ENCODE peak calls at places on chromosome 5, in five cellular contexts. One of them, this sample, is unnamed.

GRCh38 chr5:80504833-80505232 is 16.9 kb downstream of the FAM151B start:
- DNase-seq in mesendoderm: no peak
- DNase-seq in H9: no peak
- DNase-seq in neuronal stem cell: no peak
- DNase-seq in IMR-90: no peak
- DNase-seq in this sample: no peak

GRCh38 chr5:65485405-65485804 is 3.7 kb upstream of the ADAMTS6 start:
- DNase-seq in mesendoderm: no peak
- DNase-seq in H9: no peak
- DNase-seq in neuronal stem cell: no peak
- DNase-seq in IMR-90: no peak
- DNase-seq in this sample: no peak

GRCh38 chr5:684771-685216 is 8.4 kb downstream of the TPPP start:
- DNase-seq in mesendoderm: no peak
- DNase-seq in H9: peak
- DNase-seq in neuronal stem cell: no peak
- DNase-seq in IMR-90: no peak
- DNase-seq in this sample: no peak

GRCh38 chr5:148113243-148113642 is 49.5 kb downstream of the SPINK5 start:
- DNase-seq in mesendoderm: no peak
- DNase-seq in H9: no peak
- DNase-seq in neuronal stem cell: no peak
- DNase-seq in IMR-90: no peak
- DNase-seq in this sample: no peak

GRCh38 chr5:142549834-142550233 is 136.1 kb downstream of the FGF1 start:
- DNase-seq in mesendoderm: no peak
- DNase-seq in H9: no peak
- DNase-seq in neuronal stem cell: no peak
- DNase-seq in IMR-90: no peak
- DNase-seq in this sample: no peak

GRCh38 chr5:166027582-166027981 is 2263.9 kb upstream of the WWC1 start:
- DNase-seq in mesendoderm: no peak
- DNase-seq in H9: no peak
- DNase-seq in neuronal stem cell: no peak
- DNase-seq in IMR-90: no peak
- DNase-seq in this sample: no peak

GRCh38 chr5:139849501-139849900 is 53.9 kb downstream of the PSD2 start:
- DNase-seq in mesendoderm: no peak
- DNase-seq in H9: no peak
- DNase-seq in neuronal stem cell: no peak
- DNase-seq in IMR-90: no peak
- DNase-seq in this sample: no peak

GRCh38 chr5:101643793-101644192 is 652.3 kb downstream of the SLCO4C1 start:
- DNase-seq in mesendoderm: no peak
- DNase-seq in H9: no peak
- DNase-seq in neuronal stem cell: no peak
- DNase-seq in IMR-90: no peak
- DNase-seq in this sample: no peak

GRCh38 chr5:57776035-57776434 is 293.4 kb upstream of the ACTBL2 start:
- DNase-seq in mesendoderm: no peak
- DNase-seq in H9: no peak
- DNase-seq in neuronal stem cell: no peak
- DNase-seq in IMR-90: peak
- DNase-seq in this sample: no peak

GRCh38 chr5:171484460-171484899 is 65.0 kb downstream of the FGF18 start:
- DNase-seq in mesendoderm: no peak
- DNase-seq in H9: no peak
- DNase-seq in neuronal stem cell: no peak
- DNase-seq in IMR-90: no peak
- DNase-seq in this sample: peak

GRCh38 chr5:177427211-177427822 is 841 bp downstream of the GRK6 start:
- DNase-seq in mesendoderm: no peak
- DNase-seq in H9: no peak
- DNase-seq in neuronal stem cell: no peak
- DNase-seq in IMR-90: no peak
- DNase-seq in this sample: no peak

GRCh38 chr5:4206127-4206526 is 610.5 kb downstream of the IRX1 start:
- DNase-seq in mesendoderm: peak
- DNase-seq in H9: no peak
- DNase-seq in neuronal stem cell: no peak
- DNase-seq in IMR-90: no peak
- DNase-seq in this sample: no peak

GRCh38 chr5:14467251-14467650 is 114.3 kb upstream of the OTULINL start:
- DNase-seq in mesendoderm: no peak
- DNase-seq in H9: no peak
- DNase-seq in neuronal stem cell: no peak
- DNase-seq in IMR-90: no peak
- DNase-seq in this sample: no peak
- H3K23ac ChIP-seq in mesendoderm: no peak
- H3K23ac ChIP-seq in H9: no peak
- H3K23ac ChIP-seq in neuronal stem cell: no peak
- H3K23ac ChIP-seq in IMR-90: no peak
- H3K23ac ChIP-seq in this sample: no peak

DNA sequence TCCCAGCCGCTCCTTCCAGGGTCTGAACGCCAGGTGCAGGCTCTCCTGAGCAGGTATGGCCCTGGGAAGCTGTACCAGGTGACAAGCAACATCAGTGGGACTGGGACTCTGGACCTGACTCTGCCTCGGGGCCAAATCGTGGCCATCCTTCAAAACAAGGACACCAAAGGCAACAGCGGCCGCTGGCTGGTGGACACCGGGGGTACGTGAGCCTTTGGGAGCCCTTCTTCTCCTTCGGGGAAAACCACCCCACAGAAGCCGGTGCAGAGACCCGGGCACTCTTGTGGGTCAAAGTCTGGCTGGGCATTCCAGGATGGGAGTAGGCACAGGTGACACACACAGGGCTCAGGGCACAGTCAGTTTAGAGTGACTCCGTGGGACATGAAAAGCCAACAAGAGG is 45.8 kb downstream of the ARHGEF37 start:
- DNase-seq in mesendoderm: no peak
- DNase-seq in H9: no peak
- DNase-seq in neuronal stem cell: no peak
- DNase-seq in IMR-90: no peak
- DNase-seq in this sample: no peak
- H3K23ac ChIP-seq in mesendoderm: no peak
- H3K23ac ChIP-seq in H9: no peak
- H3K23ac ChIP-seq in neuronal stem cell: no peak
- H3K23ac ChIP-seq in IMR-90: no peak
- H3K23ac ChIP-seq in this sample: no peak

DNA sequence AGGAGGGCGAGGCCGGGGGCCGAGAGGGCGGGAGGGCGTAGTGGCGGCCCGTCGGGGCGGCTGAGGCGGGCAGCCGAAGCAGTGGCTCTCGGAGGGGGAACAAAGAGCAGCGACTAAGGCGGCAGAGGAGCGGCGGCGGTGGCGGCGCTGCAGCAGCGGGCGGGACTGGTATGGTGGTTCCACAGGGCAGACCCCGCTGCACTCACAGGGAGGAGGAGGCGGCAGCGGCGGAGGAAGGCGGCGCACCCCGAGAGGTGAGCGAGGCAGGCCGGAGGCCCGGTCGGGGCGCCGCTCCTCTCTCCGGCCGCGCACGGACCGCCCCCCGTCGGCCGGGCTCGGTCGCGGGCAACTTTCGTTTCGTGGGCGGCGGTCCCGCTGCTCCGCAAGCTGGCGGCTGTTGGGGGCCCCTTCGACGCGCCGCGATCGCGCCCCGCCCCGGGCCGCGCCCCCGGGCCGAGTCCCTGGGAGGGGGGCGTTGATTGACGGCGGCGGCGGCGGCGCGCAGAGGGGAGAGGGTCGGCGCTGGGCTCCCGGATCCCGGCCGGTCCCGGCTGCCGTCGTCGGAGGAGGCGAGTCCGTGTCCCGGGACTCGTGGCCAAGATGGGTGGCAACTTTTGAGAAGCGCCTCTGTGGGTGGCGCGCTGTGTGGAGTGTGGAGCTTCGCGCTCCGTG is 467 bp downstream of the CNOT6 start:
- DNase-seq in mesendoderm: peak
- DNase-seq in H9: peak
- DNase-seq in neuronal stem cell: peak
- DNase-seq in IMR-90: no peak
- DNase-seq in this sample: peak
- H3K23ac ChIP-seq in mesendoderm: peak
- H3K23ac ChIP-seq in H9: no peak
- H3K23ac ChIP-seq in neuronal stem cell: peak
- H3K23ac ChIP-seq in IMR-90: no peak
- H3K23ac ChIP-seq in this sample: no peak

DNA sequence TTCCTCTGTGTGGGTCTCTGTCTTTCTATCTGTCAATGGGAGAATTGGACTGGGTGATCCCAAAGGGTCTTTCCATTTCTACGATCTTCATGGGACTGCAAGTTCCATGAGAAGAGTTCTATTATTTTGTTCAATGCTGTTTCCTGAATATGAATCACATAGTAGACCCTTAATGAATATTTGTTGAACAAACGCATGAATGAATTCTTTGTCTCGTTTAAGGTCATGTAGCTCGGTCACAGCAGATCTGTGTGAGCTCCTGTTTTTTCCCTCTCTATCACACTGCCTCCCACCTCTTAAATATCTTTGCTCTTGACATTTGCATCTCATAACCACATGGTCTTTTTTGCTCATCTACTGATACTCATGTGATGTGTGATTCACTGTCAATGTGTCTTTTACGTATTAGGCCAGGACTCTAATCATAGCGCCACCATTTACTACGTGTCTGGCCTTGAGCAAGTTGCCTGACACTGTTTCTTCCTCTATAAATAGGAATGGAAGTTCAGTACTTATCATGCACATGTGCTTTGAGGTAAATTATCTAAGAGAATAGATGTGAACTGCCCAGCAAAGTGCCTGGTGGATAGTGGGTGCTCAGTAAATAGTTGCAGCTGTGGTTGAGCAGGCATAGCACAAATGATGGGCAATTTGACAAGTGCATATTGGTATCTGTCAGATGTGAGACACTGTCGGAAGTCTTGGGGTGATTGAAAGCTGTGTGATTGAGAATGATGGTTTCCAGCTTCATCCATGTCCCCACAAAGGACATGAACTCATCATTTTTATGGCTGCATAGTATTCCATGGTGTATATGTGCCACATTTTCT is 37.5 kb downstream of the PTTG1 start:
- DNase-seq in mesendoderm: no peak
- DNase-seq in H9: no peak
- DNase-seq in neuronal stem cell: no peak
- DNase-seq in IMR-90: no peak
- DNase-seq in this sample: no peak
- H3K23ac ChIP-seq in mesendoderm: no peak
- H3K23ac ChIP-seq in H9: no peak
- H3K23ac ChIP-seq in neuronal stem cell: no peak
- H3K23ac ChIP-seq in IMR-90: no peak
- H3K23ac ChIP-seq in this sample: no peak

DNA sequence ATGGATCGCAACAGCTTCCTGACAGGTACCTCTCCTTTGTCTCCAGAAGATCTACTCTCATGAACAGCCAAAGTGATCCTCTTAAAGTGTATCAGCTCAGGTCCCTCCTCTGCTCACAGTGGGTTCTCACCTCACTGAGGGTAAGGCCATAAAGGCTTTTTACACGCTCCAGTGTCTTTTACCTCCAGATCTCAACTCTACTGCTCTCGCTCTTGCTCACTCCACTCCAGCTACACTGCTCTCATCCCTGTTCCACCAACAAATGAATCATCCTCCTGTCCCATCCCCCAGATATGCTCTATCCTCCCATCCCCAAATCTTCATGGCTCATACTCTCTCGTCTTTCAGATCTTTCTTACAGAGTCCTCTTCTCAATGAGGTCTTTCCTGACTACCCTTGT is 248.6 kb upstream of the EFNA5 start:
- DNase-seq in mesendoderm: no peak
- DNase-seq in H9: no peak
- DNase-seq in neuronal stem cell: no peak
- DNase-seq in IMR-90: no peak
- DNase-seq in this sample: no peak
- H3K23ac ChIP-seq in mesendoderm: no peak
- H3K23ac ChIP-seq in H9: no peak
- H3K23ac ChIP-seq in neuronal stem cell: no peak
- H3K23ac ChIP-seq in IMR-90: no peak
- H3K23ac ChIP-seq in this sample: no peak

GRCh38 chr5:119945696-119946095 is 316.3 kb downstream of the FAM170A start:
- DNase-seq in mesendoderm: no peak
- DNase-seq in H9: no peak
- DNase-seq in neuronal stem cell: no peak
- DNase-seq in IMR-90: no peak
- DNase-seq in this sample: no peak

DNA sequence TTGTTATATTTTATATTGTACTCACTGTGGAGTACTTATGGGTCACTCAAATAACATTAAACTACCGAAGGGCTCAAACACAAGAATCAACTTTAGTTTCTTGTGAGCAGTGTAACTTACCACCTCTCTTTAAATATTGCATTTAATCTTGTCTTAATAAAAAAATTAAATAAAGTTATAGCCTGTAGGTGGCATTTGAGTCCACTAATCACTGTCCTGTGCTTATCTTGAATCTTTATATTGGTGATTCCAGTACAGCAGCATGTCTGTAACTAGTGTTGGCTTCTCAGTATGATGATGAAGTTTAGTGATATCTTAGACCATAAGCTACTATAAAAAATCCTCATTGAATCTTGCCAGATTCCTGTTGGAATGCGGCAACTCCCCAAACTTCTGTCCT is 313.8 kb downstream of the FAM170A start:
- DNase-seq in mesendoderm: no peak
- DNase-seq in H9: no peak
- DNase-seq in neuronal stem cell: no peak
- DNase-seq in IMR-90: peak
- DNase-seq in this sample: no peak
- H3K23ac ChIP-seq in mesendoderm: no peak
- H3K23ac ChIP-seq in H9: no peak
- H3K23ac ChIP-seq in neuronal stem cell: no peak
- H3K23ac ChIP-seq in IMR-90: no peak
- H3K23ac ChIP-seq in this sample: no peak

GRCh38 chr5:11182441-11183080 is 421.5 kb upstream of the DAP start:
- DNase-seq in mesendoderm: peak
- DNase-seq in H9: peak
- DNase-seq in neuronal stem cell: peak
- DNase-seq in IMR-90: peak
- DNase-seq in this sample: no peak

GRCh38 chr5:11180890-11181289 is 419.9 kb upstream of the DAP start:
- DNase-seq in mesendoderm: no peak
- DNase-seq in H9: no peak
- DNase-seq in neuronal stem cell: no peak
- DNase-seq in IMR-90: no peak
- DNase-seq in this sample: no peak

GRCh38 chr5:11177993-11178711 is 417.1 kb upstream of the DAP start:
- DNase-seq in mesendoderm: no peak
- DNase-seq in H9: no peak
- DNase-seq in neuronal stem cell: no peak
- DNase-seq in IMR-90: no peak
- DNase-seq in this sample: no peak

GRCh38 chr5:11181940-11182339 is 420.9 kb upstream of the DAP start:
- DNase-seq in mesendoderm: no peak
- DNase-seq in H9: no peak
- DNase-seq in neuronal stem cell: no peak
- DNase-seq in IMR-90: no peak
- DNase-seq in this sample: no peak
- H3K23ac ChIP-seq in mesendoderm: no peak
- H3K23ac ChIP-seq in H9: no peak
- H3K23ac ChIP-seq in neuronal stem cell: peak
- H3K23ac ChIP-seq in IMR-90: no peak
- H3K23ac ChIP-seq in this sample: no peak